ENCODE peak calls at places on chromosomes 1 and 21, in four cellular contexts. P is upper lobe of right lung, S is BE2C, J is left ventricle myocardium inferior. B is an unnamed sample.

GRCh38 chr21:35932232-35932911 is 128.0 kb downstream of the SETD4 start:
- DNase-seq in P (no peak), S (no peak), J (peak; percentile 53), B (no peak)

GRCh38 chr1:1050577-1051052 is 23.5 kb downstream of the RNF223 start:
- DNase-seq in P (no peak), S (peak; percentile 77), J (peak; percentile 63), B (no peak)

GRCh38 chr21:45366476-45366875 is 38.5 kb upstream of the COL18A1 start:
- DNase-seq in P (no peak), S (no peak), J (no peak), B (no peak)

GRCh38 chr1:230429072-230429735 is 3.1 kb upstream of the PGBD5 start:
- DNase-seq in P (no peak), S (no peak), J (no peak), B (no peak)

GRCh38 chr1:23638786-23639241 is 52.8 kb upstream of the RPL11 start:
- DNase-seq in P (no peak), S (peak; percentile 36), J (peak; percentile 29), B (no peak)

GRCh38 chr1:28580706-28581530 is 11.1 kb upstream of the RAB42 start:
- DNase-seq in P (peak; percentile 70), S (peak; percentile 25), J (no peak), B (no peak)

GRCh38 chr1:93448292-93448982 is 519 bp downstream of the FNBP1L start:
- DNase-seq in P (peak; percentile 80), S (peak; percentile 64), J (peak; percentile 76), B (no peak)

GRCh38 chr1:22831729-22832413 is 121.2 kb downstream of the EPHB2 start:
- DNase-seq in P (no peak), S (no peak), J (no peak), B (no peak)

GRCh38 chr1:72827285-72827684 is 544.9 kb upstream of the NEGR1 start:
- DNase-seq in P (no peak), S (no peak), J (no peak), B (no peak)

GRCh38 chr1:209899948-209900347 is 38.1 kb upstream of the SYT14 start:
- DNase-seq in P (no peak), S (peak; percentile 49), J (no peak), B (no peak)

GRCh38 chr1:166703141-166703540 is 136.1 kb upstream of the POGK start:
- DNase-seq in P (no peak), S (no peak), J (no peak), B (no peak)

DNA sequence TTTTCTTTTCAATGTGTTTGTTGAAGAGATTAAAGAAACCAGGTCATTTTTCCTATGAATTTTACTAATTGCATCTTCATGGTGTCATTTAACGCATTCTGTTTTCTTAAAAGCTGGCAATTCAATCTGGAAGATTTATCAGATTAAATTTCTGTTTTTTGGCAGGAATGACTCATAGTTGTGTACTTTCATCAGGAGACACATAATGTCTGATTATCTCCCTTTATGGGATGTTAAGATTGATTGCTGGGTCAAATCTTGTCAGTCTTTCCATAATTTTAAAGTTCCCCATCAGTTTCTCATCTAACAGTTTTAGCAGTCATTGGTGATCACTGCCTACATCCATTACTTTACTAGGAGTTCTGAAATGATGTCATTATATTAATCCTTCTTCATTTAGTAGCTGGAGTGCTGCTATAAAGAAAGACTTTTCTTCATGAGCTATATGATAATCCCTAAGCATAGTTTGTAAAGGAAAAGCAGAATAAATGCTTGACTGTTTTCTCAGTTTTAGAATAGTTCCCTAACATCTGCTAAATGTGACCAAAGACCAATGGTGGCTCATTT is 72.8 kb upstream of the MAP10 start:
- DNase-seq in P (no peak), S (no peak), J (no peak), B (no peak)
- TF ChIP-seq CTCF in P (no peak), S (no peak), J (no peak), B (no peak)

GRCh38 chr1:32454726-32455125 is 10.1 kb upstream of the ZBTB8B start:
- DNase-seq in P (no peak), S (peak; percentile 30), J (peak; percentile 17), B (no peak)

GRCh38 chr1:32447469-32448185 is 17.2 kb upstream of the ZBTB8B start:
- DNase-seq in P (no peak), S (no peak), J (no peak), B (no peak)

GRCh38 chr1:32448773-32449456 is 16.0 kb upstream of the ZBTB8B start:
- DNase-seq in P (no peak), S (peak; percentile 67), J (no peak), B (no peak)
- TF ChIP-seq CTCF in P (peak; percentile 16), S (peak; percentile 54), J (no peak), B (peak; percentile 32)

DNA sequence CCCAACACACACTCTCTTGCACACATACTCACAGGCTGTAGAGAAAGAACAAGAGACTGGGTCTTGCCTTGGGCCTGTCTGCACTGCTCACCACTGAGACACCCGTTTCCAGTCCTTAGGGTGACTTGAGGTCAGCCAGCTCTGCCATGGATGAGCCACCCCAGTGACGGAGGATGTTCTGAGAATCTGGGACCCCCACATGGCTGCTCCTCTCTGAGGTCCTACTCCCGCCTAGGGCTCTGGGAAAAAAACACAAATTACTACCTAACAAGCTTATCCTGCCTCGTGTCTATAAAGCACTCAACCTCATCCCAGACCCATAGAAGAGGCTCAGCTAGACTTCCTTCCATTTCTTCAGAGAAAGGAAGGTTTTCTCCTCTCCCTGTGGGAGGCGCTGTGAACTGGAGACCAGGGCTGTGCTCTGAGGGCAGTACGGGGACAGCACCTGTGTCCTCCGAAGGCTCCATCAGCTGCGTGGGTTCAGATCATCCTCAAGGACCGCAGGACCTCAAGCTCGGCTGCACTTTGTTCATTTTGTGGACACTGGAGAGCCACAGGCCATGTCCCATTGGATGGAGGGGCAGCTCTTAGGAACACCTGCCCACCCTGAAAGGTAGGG is 4.3 kb upstream of the CLEC20A start:
- DNase-seq in P (no peak), S (no peak), J (no peak), B (no peak)
- TF ChIP-seq CTCF in P (no peak), S (no peak), J (no peak), B (no peak)

GRCh38 chr1:2200308-2200943 is 5.9 kb upstream of the FAAP20 start:
- DNase-seq in P (no peak), S (no peak), J (no peak), B (no peak)

GRCh38 chr1:2201062-2201461 is 6.5 kb upstream of the FAAP20 start:
- DNase-seq in P (no peak), S (no peak), J (no peak), B (no peak)

GRCh38 chr1:2197732-2198165 is 3.2 kb upstream of the FAAP20 start:
- DNase-seq in P (no peak), S (no peak), J (no peak), B (no peak)

GRCh38 chr1:2198571-2198970 is 4.0 kb upstream of the FAAP20 start:
- DNase-seq in P (no peak), S (peak; percentile 8), J (no peak), B (no peak)

DNA sequence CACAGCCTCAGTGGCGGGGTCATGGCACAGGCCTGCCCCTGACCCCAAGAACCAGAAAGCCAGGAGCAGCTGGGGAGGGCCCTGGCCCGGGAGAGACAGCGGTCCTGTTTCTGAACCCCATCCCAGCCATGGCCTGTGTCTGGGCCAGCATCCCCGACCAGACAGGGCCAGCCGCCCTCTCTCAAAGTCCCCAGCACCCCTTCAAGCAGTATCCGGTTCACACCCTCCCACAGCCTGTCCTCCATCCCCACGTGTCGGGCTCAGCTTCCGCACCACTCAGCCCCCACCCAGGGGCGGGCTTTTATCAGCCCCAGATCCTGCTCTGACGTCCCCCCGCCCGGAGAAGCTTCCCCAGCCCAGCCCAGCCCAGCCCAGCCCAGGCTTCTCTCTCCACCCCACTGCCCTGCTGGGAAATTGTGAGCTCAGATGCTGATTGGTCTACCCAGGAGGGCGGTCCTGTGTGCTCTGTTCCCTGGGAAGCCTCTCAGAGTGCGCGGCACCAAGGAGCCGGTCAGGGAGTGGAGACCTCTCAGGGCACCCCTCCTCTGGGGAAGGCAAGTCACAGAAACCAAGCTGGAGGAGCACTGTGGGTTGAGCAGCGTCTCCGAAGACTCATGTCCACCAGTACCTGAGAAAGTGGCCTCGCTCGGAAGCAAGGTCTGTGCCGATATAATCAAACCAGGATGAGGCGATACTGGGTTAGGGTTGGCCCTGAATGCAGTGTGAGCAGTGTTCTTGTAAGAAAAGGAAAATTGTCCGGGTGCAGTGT is 4.7 kb upstream of the FAAP20 start:
- DNase-seq in P (peak; percentile 94), S (peak; percentile 90), J (peak; percentile 93), B (no peak)
- TF ChIP-seq CTCF in P (no peak), S (peak; percentile 5), J (no peak), B (no peak)

DNA sequence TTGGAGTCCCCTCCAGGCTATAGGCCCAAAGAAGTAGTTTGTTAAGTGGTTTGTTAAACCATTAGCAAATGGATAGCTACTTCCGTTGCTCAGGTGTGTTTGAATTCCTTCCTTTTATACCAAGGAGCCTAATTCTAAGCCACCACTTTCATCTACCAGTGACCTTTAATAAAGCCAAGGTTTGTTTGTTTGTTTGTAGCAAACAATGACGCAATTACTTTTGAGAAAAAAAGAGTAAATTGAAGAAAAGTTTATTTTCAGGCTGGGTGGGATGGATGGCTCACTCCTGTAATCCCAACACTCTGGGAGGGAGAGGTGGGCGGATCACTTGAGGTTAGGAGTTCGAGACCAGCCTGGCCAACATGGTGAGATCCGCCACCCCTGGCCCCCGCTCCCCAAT is 30.8 kb upstream of the RD3 start:
- DNase-seq in P (no peak), S (no peak), J (no peak), B (no peak)
- TF ChIP-seq CTCF in P (no peak), S (no peak), J (no peak), B (no peak)

GRCh38 chr1:161193561-161194235 is 5.2 kb downstream of the ADAMTS4 start:
- DNase-seq in P (no peak), S (no peak), J (no peak), B (no peak)
- TF ChIP-seq CTCF in P (peak; percentile 25), S (no peak), J (no peak), B (no peak)

DNA sequence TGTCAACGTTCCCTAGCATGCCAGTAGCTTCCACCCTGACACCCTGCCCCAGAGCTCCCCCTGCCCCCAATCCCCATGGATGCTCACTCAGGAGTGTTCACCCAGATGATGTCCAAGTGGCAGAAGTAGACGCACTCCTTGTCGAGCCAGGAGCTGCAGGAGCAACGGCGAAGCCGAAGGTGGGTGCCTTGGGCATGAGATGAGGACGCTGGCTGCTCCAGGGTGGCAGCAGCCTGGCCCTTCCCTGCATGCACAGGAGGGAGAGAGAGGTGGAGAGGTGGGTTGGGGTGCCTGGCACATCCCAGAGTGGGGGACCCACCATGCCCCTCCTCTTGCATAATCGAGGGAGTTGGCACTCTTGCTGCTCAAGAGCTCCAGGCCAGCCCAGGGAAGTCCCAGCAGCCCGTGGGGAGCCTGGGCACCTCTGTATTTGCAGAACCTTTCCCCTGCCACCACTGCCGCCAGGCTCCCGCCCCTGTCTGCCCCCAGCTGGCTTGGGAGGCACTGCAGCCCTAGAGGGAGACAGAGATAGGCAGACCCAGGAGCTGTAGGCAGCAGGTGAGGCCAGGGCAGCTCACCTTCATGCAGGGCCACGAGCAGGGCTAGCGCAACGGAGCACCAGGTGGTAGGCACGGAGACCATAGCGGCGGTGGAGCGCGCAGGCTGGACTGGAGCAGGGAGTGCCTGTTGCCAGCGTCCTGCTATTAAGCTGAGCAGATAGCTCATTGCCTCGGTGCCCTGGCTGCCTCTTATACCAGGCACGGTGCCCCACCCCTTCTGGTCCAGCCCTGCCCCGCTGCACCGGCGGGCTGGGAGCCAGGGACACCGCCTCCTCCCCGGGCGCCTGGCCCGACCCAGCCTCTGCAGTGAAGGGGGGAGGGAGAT is at the start of gene EDN2:
- DNase-seq in P (peak; percentile 89), S (peak; percentile 39), J (peak; percentile 77), B (no peak)
- TF ChIP-seq CTCF in P (no peak), S (peak; percentile 31), J (peak; percentile 46), B (peak; percentile 34)